ENCODE peak calls at places on chromosomes 12 and 14, in six cellular contexts. One of them, this sample, is unnamed.

GRCh38 chr14:26199599-26200370 is 398.0 kb downstream of the NOVA1 start:
- ATAC-seq in omental fat pad: no peak
- ATAC-seq in CD8-positive, alpha-beta T cell: no peak
- ATAC-seq in GM23338: no peak
- ATAC-seq in activated naive CD8-positive, alpha-beta T cell treated with anti-CD3 and anti-CD28 coated beads, Interleukin-2, amount 10 ng/mL, durations not matched to agents 7 days and 5 days: no peak
- ATAC-seq in Panc1: no peak
- ATAC-seq in this sample: no peak

GRCh38 chr14:69528143-69528542 is 43.6 kb downstream of the PLEKHD1 start:
- ATAC-seq in activated naive CD8-positive, alpha-beta T cell treated with anti-CD3 and anti-CD28 coated beads, Interleukin-2, amount 10 ng/mL, durations not matched to agents 7 days and 5 days: no peak
- ATAC-seq in GM23338: no peak
- ATAC-seq in Panc1: no peak
- ATAC-seq in CD8-positive, alpha-beta T cell: no peak
- ATAC-seq in omental fat pad: no peak
- ATAC-seq in this sample: no peak

GRCh38 chr12:39406257-39406656 is 36.7 kb downstream of the KIF21A start:
- ATAC-seq in GM23338: no peak
- ATAC-seq in activated naive CD8-positive, alpha-beta T cell treated with anti-CD3 and anti-CD28 coated beads, Interleukin-2, amount 10 ng/mL, durations not matched to agents 7 days and 5 days: no peak
- ATAC-seq in Panc1: no peak
- ATAC-seq in omental fat pad: no peak
- ATAC-seq in CD8-positive, alpha-beta T cell: no peak
- ATAC-seq in this sample: no peak

GRCh38 chr12:16606201-16606849 is 363 bp upstream of the LMO3 start:
- ATAC-seq in omental fat pad: peak; percentile 31
- ATAC-seq in Panc1: peak; percentile 68
- ATAC-seq in CD8-positive, alpha-beta T cell: no peak
- ATAC-seq in GM23338: peak; percentile 63
- ATAC-seq in activated naive CD8-positive, alpha-beta T cell treated with anti-CD3 and anti-CD28 coated beads, Interleukin-2, amount 10 ng/mL, durations not matched to agents 7 days and 5 days: no peak
- ATAC-seq in this sample: no peak

GRCh38 chr14:101518611-101519048 is 42.7 kb upstream of the DIO3 start:
- ATAC-seq in GM23338: no peak
- ATAC-seq in activated naive CD8-positive, alpha-beta T cell treated with anti-CD3 and anti-CD28 coated beads, Interleukin-2, amount 10 ng/mL, durations not matched to agents 7 days and 5 days: no peak
- ATAC-seq in CD8-positive, alpha-beta T cell: no peak
- ATAC-seq in omental fat pad: peak; percentile 30
- ATAC-seq in Panc1: no peak
- ATAC-seq in this sample: no peak

GRCh38 chr14:72054929-72055328 is 122.7 kb downstream of the RGS6 start:
- ATAC-seq in CD8-positive, alpha-beta T cell: no peak
- ATAC-seq in Panc1: no peak
- ATAC-seq in activated naive CD8-positive, alpha-beta T cell treated with anti-CD3 and anti-CD28 coated beads, Interleukin-2, amount 10 ng/mL, durations not matched to agents 7 days and 5 days: no peak
- ATAC-seq in omental fat pad: no peak
- ATAC-seq in GM23338: no peak
- ATAC-seq in this sample: no peak

GRCh38 chr12:132125736-132126135 is 18.4 kb downstream of the DDX51 start:
- ATAC-seq in activated naive CD8-positive, alpha-beta T cell treated with anti-CD3 and anti-CD28 coated beads, Interleukin-2, amount 10 ng/mL, durations not matched to agents 7 days and 5 days: no peak
- ATAC-seq in GM23338: no peak
- ATAC-seq in omental fat pad: no peak
- ATAC-seq in Panc1: no peak
- ATAC-seq in CD8-positive, alpha-beta T cell: no peak
- ATAC-seq in this sample: no peak

GRCh38 chr14:52369305-52369781 is 55.2 kb downstream of the PTGER2 start:
- ATAC-seq in omental fat pad: peak; percentile 82
- ATAC-seq in activated naive CD8-positive, alpha-beta T cell treated with anti-CD3 and anti-CD28 coated beads, Interleukin-2, amount 10 ng/mL, durations not matched to agents 7 days and 5 days: no peak
- ATAC-seq in Panc1: no peak
- ATAC-seq in CD8-positive, alpha-beta T cell: no peak
- ATAC-seq in GM23338: no peak
- ATAC-seq in this sample: no peak

GRCh38 chr14:95359974-95360826 is 40.5 kb upstream of the CLMN start:
- ATAC-seq in CD8-positive, alpha-beta T cell: no peak
- ATAC-seq in Panc1: no peak
- ATAC-seq in GM23338: peak; percentile 78
- ATAC-seq in omental fat pad: no peak
- ATAC-seq in activated naive CD8-positive, alpha-beta T cell treated with anti-CD3 and anti-CD28 coated beads, Interleukin-2, amount 10 ng/mL, durations not matched to agents 7 days and 5 days: no peak
- ATAC-seq in this sample: no peak

GRCh38 chr12:119406322-119406721 is 71.8 kb downstream of the CCDC60 start:
- ATAC-seq in Panc1: no peak
- ATAC-seq in GM23338: no peak
- ATAC-seq in activated naive CD8-positive, alpha-beta T cell treated with anti-CD3 and anti-CD28 coated beads, Interleukin-2, amount 10 ng/mL, durations not matched to agents 7 days and 5 days: no peak
- ATAC-seq in CD8-positive, alpha-beta T cell: no peak
- ATAC-seq in omental fat pad: no peak
- ATAC-seq in this sample: no peak

GRCh38 chr14:53850714-53851296 is 105.8 kb downstream of the BMP4 start:
- ATAC-seq in GM23338: no peak
- ATAC-seq in Panc1: no peak
- ATAC-seq in omental fat pad: peak; percentile 83
- ATAC-seq in activated naive CD8-positive, alpha-beta T cell treated with anti-CD3 and anti-CD28 coated beads, Interleukin-2, amount 10 ng/mL, durations not matched to agents 7 days and 5 days: no peak
- ATAC-seq in CD8-positive, alpha-beta T cell: no peak
- ATAC-seq in this sample: no peak

GRCh38 chr14:51432302-51432948 is 192.4 kb downstream of the TMX1 start:
- ATAC-seq in activated naive CD8-positive, alpha-beta T cell treated with anti-CD3 and anti-CD28 coated beads, Interleukin-2, amount 10 ng/mL, durations not matched to agents 7 days and 5 days: no peak
- ATAC-seq in omental fat pad: no peak
- ATAC-seq in CD8-positive, alpha-beta T cell: no peak
- ATAC-seq in Panc1: no peak
- ATAC-seq in GM23338: peak; percentile 45
- ATAC-seq in this sample: no peak

GRCh38 chr12:45223868-45224267 is 8.0 kb downstream of the ANO6 start:
- ATAC-seq in CD8-positive, alpha-beta T cell: no peak
- ATAC-seq in Panc1: no peak
- ATAC-seq in omental fat pad: no peak
- ATAC-seq in activated naive CD8-positive, alpha-beta T cell treated with anti-CD3 and anti-CD28 coated beads, Interleukin-2, amount 10 ng/mL, durations not matched to agents 7 days and 5 days: no peak
- ATAC-seq in GM23338: no peak
- ATAC-seq in this sample: peak; percentile 90

GRCh38 chr12:123897221-123897620 is 75.4 kb downstream of the CCDC92 start:
- ATAC-seq in Panc1: no peak
- ATAC-seq in GM23338: no peak
- ATAC-seq in activated naive CD8-positive, alpha-beta T cell treated with anti-CD3 and anti-CD28 coated beads, Interleukin-2, amount 10 ng/mL, durations not matched to agents 7 days and 5 days: no peak
- ATAC-seq in omental fat pad: no peak
- ATAC-seq in CD8-positive, alpha-beta T cell: no peak
- ATAC-seq in this sample: no peak

GRCh38 chr12:61860439-61860838 is 399.8 kb upstream of the USP15 start:
- ATAC-seq in Panc1: no peak
- ATAC-seq in GM23338: no peak
- ATAC-seq in activated naive CD8-positive, alpha-beta T cell treated with anti-CD3 and anti-CD28 coated beads, Interleukin-2, amount 10 ng/mL, durations not matched to agents 7 days and 5 days: no peak
- ATAC-seq in omental fat pad: no peak
- ATAC-seq in CD8-positive, alpha-beta T cell: no peak
- ATAC-seq in this sample: no peak

GRCh38 chr12:79925492-79925891 is 9.4 kb downstream of the PPP1R12A start:
- ATAC-seq in GM23338: no peak
- ATAC-seq in Panc1: no peak
- ATAC-seq in omental fat pad: no peak
- ATAC-seq in activated naive CD8-positive, alpha-beta T cell treated with anti-CD3 and anti-CD28 coated beads, Interleukin-2, amount 10 ng/mL, durations not matched to agents 7 days and 5 days: no peak
- ATAC-seq in CD8-positive, alpha-beta T cell: no peak
- ATAC-seq in this sample: no peak

GRCh38 chr14:91405241-91405721 is 12.3 kb downstream of the CCDC88C start:
- ATAC-seq in activated naive CD8-positive, alpha-beta T cell treated with anti-CD3 and anti-CD28 coated beads, Interleukin-2, amount 10 ng/mL, durations not matched to agents 7 days and 5 days: peak; percentile 41
- ATAC-seq in omental fat pad: no peak
- ATAC-seq in CD8-positive, alpha-beta T cell: peak; percentile 50
- ATAC-seq in Panc1: no peak
- ATAC-seq in GM23338: no peak
- ATAC-seq in this sample: peak; percentile 50

GRCh38 chr14:70755655-70756054 is 53.7 kb downstream of the MAP3K9 start:
- ATAC-seq in GM23338: no peak
- ATAC-seq in activated naive CD8-positive, alpha-beta T cell treated with anti-CD3 and anti-CD28 coated beads, Interleukin-2, amount 10 ng/mL, durations not matched to agents 7 days and 5 days: no peak
- ATAC-seq in CD8-positive, alpha-beta T cell: no peak
- ATAC-seq in Panc1: no peak
- ATAC-seq in omental fat pad: no peak
- ATAC-seq in this sample: no peak

GRCh38 chr14:24839617-24840203 is 205.7 kb upstream of the GZMB start:
- ATAC-seq in activated naive CD8-positive, alpha-beta T cell treated with anti-CD3 and anti-CD28 coated beads, Interleukin-2, amount 10 ng/mL, durations not matched to agents 7 days and 5 days: no peak
- ATAC-seq in GM23338: no peak
- ATAC-seq in omental fat pad: no peak
- ATAC-seq in Panc1: no peak
- ATAC-seq in CD8-positive, alpha-beta T cell: no peak
- ATAC-seq in this sample: no peak

GRCh38 chr14:73014105-73014504 is 12.8 kb downstream of the ZFYVE1 start:
- ATAC-seq in activated naive CD8-positive, alpha-beta T cell treated with anti-CD3 and anti-CD28 coated beads, Interleukin-2, amount 10 ng/mL, durations not matched to agents 7 days and 5 days: peak; percentile 36
- ATAC-seq in Panc1: no peak
- ATAC-seq in omental fat pad: no peak
- ATAC-seq in CD8-positive, alpha-beta T cell: no peak
- ATAC-seq in GM23338: no peak
- ATAC-seq in this sample: peak; percentile 93

GRCh38 chr12:116324684-116325664 is 47.5 kb upstream of the MED13L start:
- ATAC-seq in activated naive CD8-positive, alpha-beta T cell treated with anti-CD3 and anti-CD28 coated beads, Interleukin-2, amount 10 ng/mL, durations not matched to agents 7 days and 5 days: peak; percentile 98
- ATAC-seq in Panc1: no peak
- ATAC-seq in omental fat pad: no peak
- ATAC-seq in GM23338: no peak
- ATAC-seq in CD8-positive, alpha-beta T cell: peak; percentile 83
- ATAC-seq in this sample: peak; percentile 75

GRCh38 chr14:67514650-67515385 is 18.3 kb upstream of the PLEKHH1 start:
- ATAC-seq in omental fat pad: peak; percentile 52
- ATAC-seq in GM23338: peak; percentile 70
- ATAC-seq in CD8-positive, alpha-beta T cell: peak; percentile 71
- ATAC-seq in Panc1: peak; percentile 60
- ATAC-seq in activated naive CD8-positive, alpha-beta T cell treated with anti-CD3 and anti-CD28 coated beads, Interleukin-2, amount 10 ng/mL, durations not matched to agents 7 days and 5 days: peak; percentile 65
- ATAC-seq in this sample: peak; percentile 71

GRCh38 chr12:54991992-54992377 is 7.4 kb upstream of the TESPA1 start:
- ATAC-seq in omental fat pad: no peak
- ATAC-seq in activated naive CD8-positive, alpha-beta T cell treated with anti-CD3 and anti-CD28 coated beads, Interleukin-2, amount 10 ng/mL, durations not matched to agents 7 days and 5 days: no peak
- ATAC-seq in GM23338: no peak
- ATAC-seq in Panc1: no peak
- ATAC-seq in CD8-positive, alpha-beta T cell: peak; percentile 52
- ATAC-seq in this sample: no peak

GRCh38 chr12:121314441-121314840 is 17.9 kb upstream of the CAMKK2 start:
- ATAC-seq in CD8-positive, alpha-beta T cell: no peak
- ATAC-seq in Panc1: no peak
- ATAC-seq in GM23338: no peak
- ATAC-seq in omental fat pad: no peak
- ATAC-seq in activated naive CD8-positive, alpha-beta T cell treated with anti-CD3 and anti-CD28 coated beads, Interleukin-2, amount 10 ng/mL, durations not matched to agents 7 days and 5 days: no peak
- ATAC-seq in this sample: no peak

GRCh38 chr14:62689741-62690140 is 355.5 kb downstream of the KCNH5 start:
- ATAC-seq in activated naive CD8-positive, alpha-beta T cell treated with anti-CD3 and anti-CD28 coated beads, Interleukin-2, amount 10 ng/mL, durations not matched to agents 7 days and 5 days: no peak
- ATAC-seq in CD8-positive, alpha-beta T cell: no peak
- ATAC-seq in omental fat pad: no peak
- ATAC-seq in GM23338: no peak
- ATAC-seq in Panc1: peak; percentile 47
- ATAC-seq in this sample: no peak

GRCh38 chr12:76236640-76237039 is 111.6 kb downstream of the BBS10 start:
- ATAC-seq in GM23338: no peak
- ATAC-seq in CD8-positive, alpha-beta T cell: no peak
- ATAC-seq in activated naive CD8-positive, alpha-beta T cell treated with anti-CD3 and anti-CD28 coated beads, Interleukin-2, amount 10 ng/mL, durations not matched to agents 7 days and 5 days: no peak
- ATAC-seq in Panc1: peak; percentile 89
- ATAC-seq in omental fat pad: no peak
- ATAC-seq in this sample: no peak

GRCh38 chr12:98714426-98714825 is 69.3 kb downstream of the APAF1 start:
- ATAC-seq in GM23338: no peak
- ATAC-seq in omental fat pad: no peak
- ATAC-seq in Panc1: no peak
- ATAC-seq in CD8-positive, alpha-beta T cell: no peak
- ATAC-seq in activated naive CD8-positive, alpha-beta T cell treated with anti-CD3 and anti-CD28 coated beads, Interleukin-2, amount 10 ng/mL, durations not matched to agents 7 days and 5 days: no peak
- ATAC-seq in this sample: no peak

GRCh38 chr14:65922166-65922565 is 509.6 kb downstream of the FUT8 start:
- ATAC-seq in GM23338: no peak
- ATAC-seq in CD8-positive, alpha-beta T cell: no peak
- ATAC-seq in activated naive CD8-positive, alpha-beta T cell treated with anti-CD3 and anti-CD28 coated beads, Interleukin-2, amount 10 ng/mL, durations not matched to agents 7 days and 5 days: no peak
- ATAC-seq in Panc1: no peak
- ATAC-seq in omental fat pad: no peak
- ATAC-seq in this sample: no peak

GRCh38 chr14:76329150-76329881 is 46.6 kb upstream of the ESRRB start:
- ATAC-seq in activated naive CD8-positive, alpha-beta T cell treated with anti-CD3 and anti-CD28 coated beads, Interleukin-2, amount 10 ng/mL, durations not matched to agents 7 days and 5 days: no peak
- ATAC-seq in omental fat pad: no peak
- ATAC-seq in GM23338: peak; percentile 72
- ATAC-seq in Panc1: peak; percentile 48
- ATAC-seq in CD8-positive, alpha-beta T cell: no peak
- ATAC-seq in this sample: no peak

GRCh38 chr12:59079472-59079871 is 159.2 kb upstream of the LRIG3 start:
- ATAC-seq in omental fat pad: no peak
- ATAC-seq in activated naive CD8-positive, alpha-beta T cell treated with anti-CD3 and anti-CD28 coated beads, Interleukin-2, amount 10 ng/mL, durations not matched to agents 7 days and 5 days: no peak
- ATAC-seq in CD8-positive, alpha-beta T cell: no peak
- ATAC-seq in GM23338: no peak
- ATAC-seq in Panc1: no peak
- ATAC-seq in this sample: no peak

GRCh38 chr14:22163051-22163450 is 426.0 kb downstream of the DAD1 start:
- ATAC-seq in CD8-positive, alpha-beta T cell: peak; percentile 56
- ATAC-seq in omental fat pad: no peak
- ATAC-seq in activated naive CD8-positive, alpha-beta T cell treated with anti-CD3 and anti-CD28 coated beads, Interleukin-2, amount 10 ng/mL, durations not matched to agents 7 days and 5 days: no peak
- ATAC-seq in Panc1: no peak
- ATAC-seq in GM23338: peak; percentile 83
- ATAC-seq in this sample: no peak

GRCh38 chr12:69331846-69332684 is 16.1 kb upstream of the LYZ start:
- ATAC-seq in Panc1: no peak
- ATAC-seq in CD8-positive, alpha-beta T cell: no peak
- ATAC-seq in GM23338: peak; percentile 19
- ATAC-seq in omental fat pad: peak; percentile 19
- ATAC-seq in activated naive CD8-positive, alpha-beta T cell treated with anti-CD3 and anti-CD28 coated beads, Interleukin-2, amount 10 ng/mL, durations not matched to agents 7 days and 5 days: no peak
- ATAC-seq in this sample: no peak

This sample was measured in activated T-helper 17 cell treated with anti-CD3 and anti-CD28 coated beads, Interleukin-2, amount 50 U/mL, for 72 hours.